ENCODE peak calls at places on chromosomes 7 and 10, in eight cellular contexts. L, Q, H, R, O, P, J and I are unnamed samples.
A peak's percentile ranks its signal among the peaks of the same experiment; 100 is the strongest.

GRCh38 chr7:2637505-2638223 is 5.9 kb downstream of the TTYH3 start:
- DNase-seq in L (no peak), Q (no peak), H (peak; percentile 71), R (no peak), O (no peak), P (no peak), J (no peak), I (no peak)

GRCh38 chr7:136267822-136268221 is 290.7 kb upstream of the MTPN start:
- DNase-seq in L (no peak), Q (no peak), H (no peak), R (no peak), O (no peak), P (no peak), J (no peak), I (no peak)

GRCh38 chr10:127534511-127534910 is 14.6 kb upstream of the NPS start:
- DNase-seq in L (no peak), Q (no peak), H (no peak), R (no peak), O (no peak), P (no peak), J (no peak), I (no peak)

GRCh38 chr10:10432306-10433035 is 585.2 kb upstream of the CELF2 start:
- DNase-seq in L (no peak), Q (no peak), H (no peak), R (no peak), O (no peak), P (no peak), J (no peak), I (no peak)

GRCh38 chr7:162583-163297 is 29.6 kb upstream of the FAM20C start:
- DNase-seq in L (no peak), Q (no peak), H (no peak), R (no peak), O (no peak), P (no peak), J (no peak), I (no peak)

GRCh38 chr10:118835682-118836326 is 81.0 kb upstream of the CACUL1 start:
- DNase-seq in L (no peak), Q (peak; percentile 57), H (no peak), R (no peak), O (no peak), P (peak; percentile 53), J (peak; percentile 29), I (peak; percentile 96)

GRCh38 chr7:123647106-123647730 is 8.4 kb upstream of the LMOD2 start:
- DNase-seq in L (no peak), Q (no peak), H (no peak), R (no peak), O (no peak), P (no peak), J (no peak), I (no peak)

GRCh38 chr7:67618569-67619543 is 622.2 kb downstream of the TYW1 start:
- DNase-seq in L (no peak), Q (peak; percentile 3), H (no peak), R (peak; percentile 1), O (peak; percentile 63), P (no peak), J (no peak), I (no peak)

GRCh38 chr10:3803884-3804741 is 19.1 kb upstream of the KLF6 start:
- DNase-seq in L (no peak), Q (peak; percentile 31), H (peak; percentile 30), R (no peak), O (no peak), P (no peak), J (no peak), I (no peak)

GRCh38 chr7:105690286-105690915 is 109.1 kb upstream of the EFCAB10 start:
- DNase-seq in L (no peak), Q (peak; percentile 57), H (no peak), R (peak; percentile 66), O (peak; percentile 12), P (no peak), J (no peak), I (no peak)

GRCh38 chr7:3712841-3713240 is 411.8 kb downstream of the SDK1 start:
- DNase-seq in L (no peak), Q (no peak), H (no peak), R (no peak), O (peak; percentile 24), P (no peak), J (no peak), I (no peak)

GRCh38 chr7:67738958-67739357 is 742.3 kb downstream of the TYW1 start:
- DNase-seq in L (no peak), Q (peak; percentile 9), H (no peak), R (no peak), O (no peak), P (no peak), J (no peak), I (peak; percentile 20)

GRCh38 chr7:121322460-121322859 is 6.3 kb upstream of the WNT16 start:
- DNase-seq in L (no peak), Q (no peak), H (no peak), R (no peak), O (no peak), P (no peak), J (no peak), I (no peak)

GRCh38 chr7:46468753-46469356 is 547.8 kb upstream of the IGFBP3 start:
- DNase-seq in L (no peak), Q (peak; percentile 39), H (peak; percentile 60), R (peak; percentile 34), O (peak; percentile 34), P (no peak), J (no peak), I (no peak)

GRCh38 chr7:131829911-131830310 is 273.5 kb upstream of the PODXL start:
- DNase-seq in L (no peak), Q (no peak), H (no peak), R (peak; percentile 85), O (peak; percentile 72), P (no peak), J (no peak), I (no peak)

GRCh38 chr10:100496567-100496966 is 23.1 kb downstream of the SEC31B start:
- DNase-seq in L (no peak), Q (no peak), H (no peak), R (no peak), O (no peak), P (no peak), J (no peak), I (no peak)

GRCh38 chr10:69124558-69125121 is 662 bp downstream of the VPS26A start:
- DNase-seq in L (peak; percentile 7), Q (peak; percentile 62), H (peak; percentile 57), R (peak; percentile 69), O (peak; percentile 50), P (peak; percentile 26), J (peak; percentile 26), I (peak; percentile 62)

GRCh38 chr10:69123747-69124557 is at the start of gene VPS26A:
- DNase-seq in L (peak; percentile 97), Q (peak; percentile 96), H (peak; percentile 97), R (peak; percentile 99), O (peak; percentile 100), P (peak; percentile 99), J (peak; percentile 80), I (peak; percentile 99)

GRCh38 chr10:69125554-69125953 is 1.6 kb downstream of the VPS26A start:
- DNase-seq in L (no peak), Q (no peak), H (no peak), R (no peak), O (no peak), P (no peak), J (no peak), I (no peak)

GRCh38 chr10:69119896-69120295 is 4.1 kb upstream of the VPS26A start:
- DNase-seq in L (no peak), Q (peak; percentile 6), H (no peak), R (no peak), O (no peak), P (no peak), J (no peak), I (no peak)

GRCh38 chr10:69123306-69123746 is 652 bp upstream of the VPS26A start:
- DNase-seq in L (peak; percentile 34), Q (peak; percentile 66), H (no peak), R (peak; percentile 73), O (peak; percentile 83), P (no peak), J (peak; percentile 26), I (peak; percentile 45)
- TF ChIP-seq CTCF in L (peak; percentile 43), Q (peak; percentile 27), H (peak; percentile 66), R (no peak), O (no peak), P (no peak), J (no peak), I (no peak)

DNA sequence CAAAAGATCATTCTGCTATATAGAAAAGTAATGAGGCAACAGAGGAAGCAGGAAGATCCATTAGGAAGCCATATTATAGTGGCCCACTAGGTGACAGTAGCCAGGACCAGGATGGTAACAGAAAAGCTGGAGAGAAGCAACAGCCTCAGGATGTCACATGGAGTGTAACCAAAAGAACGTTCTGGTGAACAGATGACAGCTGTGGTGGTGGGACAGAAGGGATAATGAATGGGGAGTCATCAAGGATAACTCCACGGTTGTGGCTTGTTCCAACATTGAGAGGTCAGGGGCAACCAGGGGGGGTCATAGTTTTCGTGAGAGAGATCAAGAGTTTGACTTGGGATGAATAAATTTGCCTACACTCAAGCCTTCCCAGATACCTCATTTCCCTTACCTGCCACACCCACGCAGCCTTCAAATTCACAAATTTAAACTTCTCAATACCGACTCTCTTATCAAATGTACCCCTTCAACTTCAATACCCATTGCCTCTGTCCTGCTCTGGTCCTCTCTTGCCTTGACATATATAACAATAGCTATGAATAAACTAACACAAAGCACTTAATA is 9.3 kb downstream of the TBL2 start:
- DNase-seq in L (no peak), Q (no peak), H (no peak), R (no peak), O (no peak), P (no peak), J (no peak), I (no peak)
- TF ChIP-seq CTCF in L (no peak), Q (no peak), H (peak; percentile 12), R (no peak), O (no peak), P (no peak), J (no peak), I (no peak)

GRCh38 chr10:93121311-93121710 is 47.6 kb downstream of the CYP26A1 start:
- DNase-seq in L (no peak), Q (no peak), H (no peak), R (no peak), O (no peak), P (no peak), J (no peak), I (no peak)

GRCh38 chr10:93123766-93124165 is 50.1 kb downstream of the CYP26A1 start:
- DNase-seq in L (no peak), Q (no peak), H (peak; percentile 20), R (no peak), O (no peak), P (no peak), J (no peak), I (no peak)

GRCh38 chr10:93131956-93132355 is 58.3 kb downstream of the CYP26A1 start:
- DNase-seq in L (no peak), Q (no peak), H (no peak), R (no peak), O (no peak), P (no peak), J (no peak), I (no peak)

GRCh38 chr10:93124580-93125318 is 51.1 kb downstream of the CYP26A1 start:
- DNase-seq in L (no peak), Q (no peak), H (no peak), R (no peak), O (no peak), P (no peak), J (no peak), I (no peak)

GRCh38 chr10:93126484-93127052 is 52.9 kb downstream of the CYP26A1 start:
- DNase-seq in L (no peak), Q (no peak), H (peak; percentile 13), R (peak; percentile 56), O (peak; percentile 19), P (no peak), J (no peak), I (no peak)
- TF ChIP-seq CTCF in L (peak; percentile 4), Q (peak; percentile 22), H (peak; percentile 82), R (peak; percentile 73), O (peak; percentile 58), P (no peak), J (peak; percentile 62), I (peak; percentile 14)

GRCh38 chr7:157054927-157055326 is 44.5 kb upstream of the MNX1 start:
- DNase-seq in L (no peak), Q (no peak), H (no peak), R (no peak), O (no peak), P (no peak), J (no peak), I (no peak)
- TF ChIP-seq CTCF in L (no peak), Q (no peak), H (no peak), R (no peak), O (no peak), P (no peak), J (no peak), I (no peak)